ENCODE peak calls at places on chromosomes 3 and 15, in nine cellular contexts. K, L, I, Q, P, M, A, X and G are unnamed samples.

GRCh38 chr15:89740137-89740536 is 10.9 kb downstream of the MESP1 start:
- DNase-seq in M (no peak), L (peak), P (peak), A (peak), I (peak), K (peak), Q (peak), X (peak), G (no peak)

GRCh38 chr3:49359623-49360022 is 1.5 kb upstream of the GPX1 start:
- DNase-seq in Q (peak), M (no peak), K (no peak), X (no peak), I (peak), L (no peak), A (no peak), P (no peak), G (no peak)

GRCh38 chr15:72167445-72167844 is 30.1 kb downstream of the GRAMD2A start:
- DNase-seq in Q (no peak), M (no peak), I (no peak), K (no peak), A (no peak), X (no peak), P (no peak), L (no peak), G (no peak)

GRCh38 chr3:19363071-19363470 is 214.8 kb downstream of the KCNH8 start:
- DNase-seq in A (no peak), L (no peak), X (no peak), Q (no peak), I (no peak), P (no peak), M (no peak), K (no peak), G (no peak)

GRCh38 chr15:26050979-26051378 is 187.9 kb upstream of the ATP10A start:
- DNase-seq in X (no peak), K (no peak), I (no peak), M (no peak), A (no peak), Q (no peak), P (no peak), L (no peak), G (no peak)

GRCh38 chr3:8980756-8981257 is 17.5 kb upstream of the RAD18 start:
- DNase-seq in A (no peak), L (no peak), K (no peak), X (no peak), M (no peak), P (no peak), Q (no peak), I (no peak), G (no peak)

GRCh38 chr15:80403712-80404056 is 498 bp upstream of the ARNT2 start:
- DNase-seq in I (peak), K (peak), M (peak), A (peak), L (no peak), X (peak), Q (peak), P (no peak), G (no peak)

GRCh38 chr15:71806452-71806931 is 3.9 kb upstream of the NR2E3 start:
- DNase-seq in X (peak), M (no peak), L (peak), Q (peak), K (no peak), I (peak), A (peak), P (peak), G (peak)

GRCh38 chr3:177286034-177286433 is 88.8 kb upstream of the TBL1XR1 start:
- DNase-seq in X (no peak), I (no peak), P (no peak), A (no peak), Q (no peak), K (no peak), L (no peak), M (no peak), G (no peak)

GRCh38 chr3:23888617-23889228 is 28.1 kb downstream of the NKIRAS1 start:
- DNase-seq in P (peak), X (no peak), M (no peak), A (peak), L (peak), K (no peak), Q (peak), I (peak), G (no peak)

GRCh38 chr15:39596358-39597051 is 15.6 kb downstream of the THBS1 start:
- DNase-seq in M (no peak), L (no peak), P (peak), A (no peak), K (no peak), Q (peak), I (peak), X (no peak), G (no peak)

GRCh38 chr15:59685737-59686297 is 3.3 kb downstream of the BNIP2 start:
- DNase-seq in X (no peak), M (no peak), K (no peak), P (peak), L (no peak), Q (peak), A (no peak), I (peak), G (no peak)

GRCh38 chr15:43776101-43776717 is 557 bp downstream of the ELL3 start:
- DNase-seq in M (peak), K (peak), P (no peak), I (no peak), Q (peak), A (peak), L (no peak), X (no peak), G (no peak)

GRCh38 chr3:58798312-58798711 is 131.7 kb upstream of the FAM3D start:
- DNase-seq in X (no peak), M (no peak), A (no peak), K (no peak), L (no peak), I (no peak), P (peak), Q (no peak), G (no peak)

GRCh38 chr3:101995371-101996046 is 146.2 kb downstream of the NFKBIZ start:
- DNase-seq in Q (peak), M (no peak), P (no peak), X (no peak), L (peak), I (peak), A (no peak), K (no peak), G (no peak)

GRCh38 chr15:98850991-98851776 is 156.4 kb downstream of the PGPEP1L start:
- DNase-seq in K (peak), Q (peak), A (peak), I (peak), P (peak), M (peak), X (peak), L (peak), G (no peak)

GRCh38 chr3:173892547-173892946 is 495.0 kb downstream of the NLGN1 start:
- DNase-seq in X (no peak), Q (no peak), M (no peak), I (peak), P (no peak), A (no peak), L (no peak), K (no peak), G (no peak)

DNA sequence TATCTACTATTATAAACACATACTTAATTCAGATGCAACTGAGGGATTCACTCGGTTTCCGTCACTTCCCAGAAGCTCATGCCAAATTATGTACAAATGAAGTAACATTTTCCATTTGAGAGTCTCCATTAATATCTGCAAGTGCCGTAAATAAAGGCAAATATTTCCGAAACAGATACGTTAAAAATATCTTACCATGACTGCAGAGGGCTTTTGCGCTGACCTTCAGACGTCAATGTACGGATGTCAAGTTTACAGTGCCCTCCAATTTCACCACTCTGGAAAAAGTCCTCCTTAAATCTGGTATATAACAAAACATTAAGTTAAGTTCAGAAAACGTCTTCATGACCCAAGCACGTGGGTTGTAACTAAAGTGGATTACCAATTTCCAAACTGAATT is 9.3 kb downstream of the EOGT start:
- DNase-seq in K (no peak), L (no peak), M (no peak), Q (no peak), A (no peak), P (no peak), I (no peak), X (no peak), G (no peak)
- H3K4me3 ChIP-seq in K (no peak), L (no peak), M (no peak), Q (no peak), A (no peak), P (no peak), I (no peak), X (no peak), G (no peak)

GRCh38 chr15:67385971-67386370 is 131.4 kb downstream of the IQCH start:
- DNase-seq in Q (peak), K (no peak), P (no peak), X (no peak), I (no peak), A (no peak), L (no peak), M (no peak), G (no peak)
- TF ChIP-seq CTCF in Q (peak), K (no peak), P (peak), X (no peak), I (peak), A (peak), L (peak), M (no peak), G (peak)

DNA sequence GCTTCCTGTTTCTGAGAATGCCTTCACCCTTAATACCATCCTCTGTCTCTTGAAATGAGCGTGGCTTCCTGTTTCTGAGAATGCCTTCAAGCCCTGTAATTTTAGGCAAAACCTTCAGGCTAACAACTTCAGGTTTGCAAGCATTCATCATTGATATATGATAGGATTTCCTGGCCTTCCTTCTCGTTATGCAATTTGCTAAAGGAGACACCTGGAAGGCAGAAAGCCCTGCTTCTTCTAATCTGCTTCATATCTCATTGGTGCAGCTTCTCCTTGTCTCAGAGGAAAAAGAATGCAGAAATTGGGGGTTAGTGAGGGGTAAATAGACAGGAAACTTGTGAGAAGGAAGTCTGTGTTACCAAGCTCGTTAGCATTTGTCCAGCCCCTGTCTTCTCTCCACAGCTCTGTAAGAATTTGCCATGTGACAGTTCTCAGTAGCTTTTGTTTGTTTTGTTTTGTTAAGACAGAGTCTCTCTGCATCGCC is 7.3 kb downstream of the ARL6IP5 start:
- DNase-seq in L (no peak), X (no peak), P (no peak), Q (no peak), I (peak), M (no peak), K (no peak), A (no peak), G (no peak)
- H3K4me3 ChIP-seq in L (no peak), X (no peak), P (no peak), Q (no peak), I (no peak), M (no peak), K (no peak), A (no peak), G (no peak)

GRCh38 chr3:178443634-178444033 is 92.6 kb upstream of the KCNMB2 start:
- DNase-seq in M (no peak), I (no peak), A (no peak), P (peak), X (no peak), L (no peak), Q (peak), K (no peak), G (peak)
- TF ChIP-seq CTCF in M (no peak), I (no peak), A (no peak), P (peak), X (no peak), L (no peak), Q (no peak), K (no peak), G (peak)

DNA sequence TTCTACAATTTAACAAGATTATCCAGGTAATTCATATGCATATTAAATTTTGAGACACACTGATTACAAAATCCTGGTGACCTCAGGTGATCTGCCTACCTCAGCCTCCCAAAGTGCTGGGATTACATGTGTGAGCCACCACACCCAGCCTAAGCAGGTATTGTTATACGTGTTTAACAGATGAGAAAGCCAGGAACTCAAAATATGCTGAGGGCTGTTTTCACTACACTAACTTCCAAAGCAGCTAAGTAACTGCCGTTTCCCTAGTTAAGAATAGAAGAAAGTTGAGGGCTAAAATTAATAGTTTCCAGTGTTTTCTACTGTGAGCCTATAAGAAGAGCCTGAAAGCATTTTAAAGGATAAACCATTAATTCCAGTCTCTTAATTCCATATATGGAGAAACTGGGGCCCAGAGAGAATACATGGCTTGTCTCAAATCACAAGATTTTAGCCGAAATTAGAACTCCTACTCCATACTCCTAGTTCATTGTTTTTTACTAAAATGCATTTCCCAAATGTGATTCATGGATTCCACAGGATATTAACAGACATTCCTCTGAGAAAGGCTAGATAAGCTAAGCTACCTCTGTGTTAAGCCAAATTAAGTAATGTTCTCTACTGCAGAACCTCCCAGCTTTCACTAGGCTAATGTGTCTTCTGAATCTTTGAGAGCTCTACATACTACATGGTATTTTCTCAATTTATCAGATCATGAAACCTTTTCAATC is 17.0 kb upstream of the AVEN start:
- DNase-seq in X (no peak), A (no peak), I (peak), Q (peak), L (peak), M (no peak), K (no peak), P (peak), G (peak)
- H3K4me3 ChIP-seq in X (no peak), A (no peak), I (no peak), Q (no peak), L (no peak), M (no peak), K (no peak), P (no peak), G (no peak)

GRCh38 chr3:55481918-55482495 is 5.1 kb downstream of the WNT5A start:
- DNase-seq in Q (peak), K (peak), M (peak), X (peak), P (peak), A (peak), L (peak), I (peak), G (no peak)
- TF ChIP-seq CTCF in Q (peak), K (no peak), M (no peak), X (no peak), P (peak), A (no peak), L (peak), I (peak), G (peak)

GRCh38 chr3:195086341-195086740 is 184.6 kb downstream of the XXYLT1 start:
- DNase-seq in L (no peak), P (no peak), K (no peak), M (peak), Q (no peak), X (no peak), I (no peak), A (no peak), G (no peak)

GRCh38 chr3:195084746-195085145 is 186.2 kb downstream of the XXYLT1 start:
- DNase-seq in K (no peak), M (no peak), P (no peak), Q (no peak), A (no peak), L (no peak), X (no peak), I (no peak), G (no peak)

GRCh38 chr3:195087321-195087720 is 183.6 kb downstream of the XXYLT1 start:
- DNase-seq in I (no peak), P (no peak), L (no peak), M (peak), K (no peak), Q (no peak), A (peak), X (no peak), G (no peak)

GRCh38 chr3:195086885-195087284 is 184.1 kb downstream of the XXYLT1 start:
- DNase-seq in A (no peak), X (no peak), M (peak), P (no peak), I (no peak), K (no peak), L (no peak), Q (no peak), G (no peak)

DNA sequence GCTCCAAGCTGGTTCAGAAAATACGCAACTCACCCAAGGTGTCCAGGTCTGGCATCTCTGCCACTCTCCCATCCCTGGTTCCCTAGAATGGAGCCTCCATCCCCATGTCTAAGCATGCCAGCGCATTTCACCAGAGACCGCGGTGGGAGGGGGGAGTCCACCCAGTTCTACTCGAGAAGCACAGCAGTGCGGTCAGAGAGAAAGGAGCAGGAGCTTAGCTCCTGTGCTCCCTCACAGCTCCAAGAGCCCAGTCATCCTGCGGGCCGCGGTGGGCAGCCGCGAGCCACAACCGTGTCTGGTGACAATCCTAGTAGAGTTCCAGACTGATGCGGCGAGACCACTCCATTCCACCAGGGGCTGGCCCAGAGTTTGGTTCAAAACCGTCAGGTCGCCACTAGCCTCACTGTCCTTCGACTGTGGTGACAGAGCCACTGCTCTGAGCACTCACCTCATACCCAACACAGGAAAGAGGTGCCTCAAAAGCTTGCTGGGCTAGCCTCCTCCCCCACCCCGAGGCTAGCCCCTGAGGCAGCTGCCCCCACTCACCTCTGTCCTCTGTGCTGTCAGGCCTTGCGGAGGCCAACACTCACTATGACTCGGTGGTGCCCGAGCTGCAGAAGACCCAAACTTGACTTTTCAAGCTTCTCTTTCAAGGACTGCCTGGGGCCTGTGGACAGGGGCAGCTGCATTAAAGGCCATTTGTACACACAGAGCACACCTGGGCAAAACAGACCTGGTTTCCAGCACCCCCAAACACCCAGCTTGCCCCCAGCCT is 185.4 kb downstream of the XXYLT1 start:
- DNase-seq in K (no peak), I (no peak), X (no peak), L (no peak), M (peak), Q (no peak), P (no peak), A (no peak), G (no peak)
- H3K4me3 ChIP-seq in K (no peak), I (no peak), X (no peak), L (no peak), M (no peak), Q (no peak), P (no peak), A (no peak), G (no peak)

DNA sequence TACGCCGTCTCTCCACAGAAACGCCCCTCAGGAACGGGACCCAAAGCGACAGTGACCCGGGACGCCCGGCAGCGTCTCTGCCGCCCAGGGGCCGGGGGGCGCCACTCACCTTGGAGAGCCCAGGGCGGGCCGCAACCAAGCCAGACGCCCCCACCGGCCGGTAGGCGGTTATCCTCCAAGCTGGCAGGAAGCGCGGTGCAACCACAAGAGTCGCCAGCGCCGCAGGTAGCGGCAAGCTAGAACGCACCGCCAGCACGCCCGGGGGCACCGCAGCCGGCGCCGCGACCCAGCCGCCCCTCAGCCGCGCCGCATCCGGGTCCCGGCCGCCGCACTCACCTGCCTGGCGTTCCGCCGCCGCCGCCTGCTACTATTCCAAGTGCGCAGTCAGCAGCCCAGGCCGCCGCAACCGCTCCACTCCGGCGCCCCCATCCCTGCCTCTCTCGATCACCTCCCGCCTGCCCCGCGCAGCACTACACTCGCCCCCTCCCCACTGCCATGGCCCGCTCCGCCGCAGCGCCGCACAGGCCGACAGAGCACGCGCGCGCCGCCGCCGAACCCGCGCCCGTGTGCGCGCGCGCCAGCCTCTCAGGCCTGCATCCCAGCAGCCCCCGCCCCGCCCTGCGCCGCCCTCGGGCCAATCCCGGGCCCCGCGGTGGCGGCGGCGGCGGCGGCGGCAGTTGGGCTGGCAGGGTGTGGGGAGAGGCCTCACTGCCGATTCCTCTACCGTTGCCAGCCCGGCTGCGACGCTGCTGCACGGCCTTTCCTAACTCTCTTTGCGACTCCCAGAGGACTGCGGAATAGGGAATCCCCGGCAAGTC is at the start of gene PIK3CB:
- DNase-seq in Q (peak), L (peak), K (peak), A (peak), P (peak), X (peak), M (peak), I (peak), G (no peak)
- TF ChIP-seq CTCF in Q (no peak), L (peak), K (peak), A (peak), P (no peak), X (peak), M (peak), I (peak), G (peak)

DNA sequence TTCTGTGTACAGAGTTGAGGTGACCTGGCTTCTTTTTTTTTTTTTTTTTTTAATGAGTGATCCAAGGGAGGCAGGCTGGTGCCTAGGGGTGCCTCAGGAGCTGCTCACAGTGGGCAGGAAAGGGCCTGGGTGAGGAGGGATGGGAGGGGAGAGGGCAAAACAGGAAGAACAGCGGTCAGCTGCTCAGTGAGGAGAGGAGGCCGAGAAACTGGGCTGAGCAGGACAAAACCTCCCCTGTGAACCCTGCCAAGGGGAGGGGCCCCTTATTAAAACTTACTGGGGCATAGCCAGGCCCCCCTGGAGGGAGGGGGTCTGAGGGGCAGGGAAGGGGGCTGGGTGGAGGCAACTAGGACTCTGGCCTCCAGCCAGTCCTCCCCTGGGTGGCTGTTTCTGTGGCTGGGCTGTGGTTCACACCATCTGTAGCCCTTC is 3.5 kb downstream of the PLEKHO2 start:
- DNase-seq in Q (peak), P (no peak), M (no peak), L (no peak), A (no peak), I (peak), K (no peak), X (no peak), G (no peak)
- H3K4me3 ChIP-seq in Q (peak), P (peak), M (peak), L (no peak), A (peak), I (peak), K (no peak), X (no peak), G (no peak)